ENCODE peak calls at places on chromosomes 11 and 22, in ten cellular contexts. J is stimulated activated CD4-positive, alpha-beta T cell treated with anti-CD3 and anti-CD28 coated beads, Interleukin-1b, Interleukin-23, amount 100 ng/mL, for 4 hours; R is non-pigmented ciliary epithelial cell; F is AG20443; W is HS-5; G is dorsolateral prefrontal cortex; D is GM18507; O is activated T-cell treated with anti-CD3 and anti-CD28 coated beads for 1 hour; C is prostate gland; N is hippocampal formation. M is an unnamed sample.

GRCh38 chr11:10584071-10584501 is 15.6 kb upstream of the LYVE1 start:
- DNase-seq in J (no peak), N (no peak), R (no peak), W (no peak), G (no peak), O (no peak), D (no peak), F (no peak), C (no peak), M (no peak)

GRCh38 chr22:30038219-30038618 is 42.0 kb upstream of the HORMAD2 start:
- DNase-seq in R (peak; percentile 42), C (no peak), N (no peak), D (no peak), F (peak; percentile 62), O (no peak), G (no peak), J (no peak), W (peak; percentile 34), M (no peak)

GRCh38 chr22:45314054-45314721 is 4.5 kb downstream of the FAM118A start:
- DNase-seq in N (no peak), F (no peak), R (no peak), G (no peak), J (no peak), W (no peak), O (no peak), C (no peak), D (no peak), M (no peak)

GRCh38 chr11:79940165-79940564 is 499.3 kb upstream of the TENM4 start:
- DNase-seq in D (no peak), F (no peak), C (peak; percentile 9), J (no peak), R (no peak), N (no peak), O (no peak), G (no peak), W (no peak), M (no peak)

GRCh38 chr11:72625746-72626636 is 48.2 kb downstream of the PDE2A start:
- DNase-seq in N (no peak), G (no peak), W (no peak), F (peak; percentile 37), C (peak; percentile 45), R (no peak), O (no peak), D (no peak), J (no peak), M (peak; percentile 82)

GRCh38 chr11:126359431-126360048 is 4.1 kb downstream of the ST3GAL4 start:
- DNase-seq in F (peak; percentile 93), R (no peak), W (no peak), O (no peak), J (no peak), D (no peak), G (peak; percentile 73), C (peak; percentile 16), N (peak; percentile 66), M (peak; percentile 99)

GRCh38 chr11:43693731-43694130 is 13.2 kb downstream of the HSD17B12 start:
- DNase-seq in G (no peak), C (no peak), W (no peak), N (no peak), D (no peak), J (no peak), O (no peak), F (no peak), R (no peak), M (no peak)

GRCh38 chr11:112584674-112585073 is 324.0 kb upstream of the PLET1 start:
- DNase-seq in G (no peak), N (no peak), F (no peak), J (no peak), O (no peak), D (no peak), W (no peak), R (no peak), C (no peak), M (no peak)

GRCh38 chr11:85955531-85955930 is 100.3 kb downstream of the CCDC83 start:
- DNase-seq in C (no peak), G (no peak), F (peak; percentile 54), W (no peak), R (no peak), J (no peak), D (no peak), N (no peak), O (no peak), M (no peak)

GRCh38 chr11:2447253-2447950 is 2.6 kb downstream of the KCNQ1 start:
- DNase-seq in N (no peak), W (no peak), G (no peak), R (no peak), C (no peak), F (no peak), O (no peak), D (no peak), J (no peak), M (no peak)

GRCh38 chr11:65078151-65078550 is 5.7 kb downstream of the CDCA5 start:
- DNase-seq in W (no peak), C (no peak), J (peak; percentile 74), D (no peak), O (peak; percentile 68), N (no peak), F (peak; percentile 61), G (no peak), R (no peak), M (peak; percentile 18)

GRCh38 chr11:42234381-42235035 is 775.1 kb upstream of the LRRC4C start:
- DNase-seq in J (no peak), C (no peak), G (no peak), F (peak; percentile 40), R (no peak), O (no peak), W (no peak), N (no peak), D (no peak), M (no peak)

GRCh38 chr22:22201185-22201924 is 43.2 kb upstream of the VPREB1 start:
- DNase-seq in G (no peak), R (no peak), D (peak; percentile 44), W (no peak), N (no peak), J (peak; percentile 35), C (no peak), F (no peak), O (no peak), M (no peak)

GRCh38 chr11:34655335-34656008 is 34.6 kb downstream of the EHF start:
- DNase-seq in R (peak; percentile 83), G (no peak), O (no peak), N (peak; percentile 31), C (no peak), J (no peak), F (peak; percentile 25), D (no peak), W (peak; percentile 62), M (no peak)

GRCh38 chr11:118610773-118611432 is 3.5 kb downstream of the PHLDB1 start:
- DNase-seq in G (peak; percentile 84), R (no peak), O (peak; percentile 82), W (no peak), J (peak; percentile 86), F (peak; percentile 63), D (no peak), N (peak; percentile 28), C (peak; percentile 52), M (no peak)

GRCh38 chr11:64745219-64745522 is 1.2 kb upstream of the RASGRP2 start:
- DNase-seq in G (peak; percentile 55), W (no peak), O (peak; percentile 76), C (no peak), F (no peak), N (no peak), R (no peak), J (peak; percentile 41), D (peak; percentile 43), M (no peak)

GRCh38 chr11:130165601-130166456 is 6.2 kb downstream of the ST14 start:
- DNase-seq in F (no peak), R (no peak), W (no peak), C (no peak), J (no peak), N (no peak), G (no peak), O (no peak), D (no peak), M (no peak)

GRCh38 chr11:17013548-17014320 is 480 bp downstream of the PLEKHA7 start:
- DNase-seq in N (no peak), J (no peak), R (no peak), G (no peak), W (no peak), C (no peak), O (no peak), F (no peak), D (no peak), M (no peak)

GRCh38 chr22:29029202-29030000 is 32.2 kb downstream of the C22orf31 start:
- DNase-seq in C (no peak), F (no peak), G (no peak), O (no peak), R (no peak), D (no peak), W (no peak), N (no peak), J (no peak), M (no peak)

GRCh38 chr22:23060612-23061400 is 9.5 kb upstream of the GNAZ start:
- DNase-seq in W (no peak), J (no peak), G (peak; percentile 22), O (no peak), F (no peak), C (no peak), R (no peak), N (no peak), D (no peak), M (no peak)